ENCODE peak calls at places on chromosomes 13 and 19, in four cellular contexts. One of them, this sample, is unnamed.

GRCh38 chr19:480016-480855 is 16.1 kb upstream of the MADCAM1 start:
- DNase-seq in OCI-LY7: no peak
- DNase-seq in right atrium auricular region: peak; percentile 87
- DNase-seq in cardiac fibroblast: peak; percentile 72
- DNase-seq in this sample: no peak

GRCh38 chr19:36604656-36605100 is 435 bp upstream of the ZNF382 start:
- DNase-seq in OCI-LY7: no peak
- DNase-seq in right atrium auricular region: peak; percentile 74
- DNase-seq in cardiac fibroblast: peak; percentile 47
- DNase-seq in this sample: no peak

GRCh38 chr13:39971526-39971925 is 316.1 kb downstream of the COG6 start:
- DNase-seq in cardiac fibroblast: no peak
- DNase-seq in OCI-LY7: no peak
- DNase-seq in right atrium auricular region: no peak
- DNase-seq in this sample: no peak

GRCh38 chr13:30334663-30335386 is 27.5 kb upstream of the KATNAL1 start:
- DNase-seq in cardiac fibroblast: peak; percentile 62
- DNase-seq in OCI-LY7: peak; percentile 60
- DNase-seq in right atrium auricular region: no peak
- DNase-seq in this sample: no peak

GRCh38 chr19:8320564-8321066 is 560 bp downstream of the NDUFA7 start:
- DNase-seq in right atrium auricular region: no peak
- DNase-seq in OCI-LY7: peak; percentile 31
- DNase-seq in cardiac fibroblast: peak; percentile 26
- DNase-seq in this sample: no peak

GRCh38 chr19:57078802-57079201 is 41.0 kb upstream of the USP29 start:
- DNase-seq in OCI-LY7: no peak
- DNase-seq in right atrium auricular region: no peak
- DNase-seq in cardiac fibroblast: no peak
- DNase-seq in this sample: no peak

GRCh38 chr19:37817180-37817911 is 38.0 kb upstream of the ZNF573 start:
- DNase-seq in right atrium auricular region: peak; percentile 66
- DNase-seq in OCI-LY7: no peak
- DNase-seq in cardiac fibroblast: peak; percentile 36
- DNase-seq in this sample: no peak

GRCh38 chr13:113967729-113968462 is 6.0 kb downstream of the C13orf46 start:
- DNase-seq in right atrium auricular region: no peak
- DNase-seq in OCI-LY7: no peak
- DNase-seq in cardiac fibroblast: no peak
- DNase-seq in this sample: no peak

GRCh38 chr19:56613639-56614038 is 18.5 kb downstream of the ZNF71 start:
- DNase-seq in right atrium auricular region: no peak
- DNase-seq in cardiac fibroblast: no peak
- DNase-seq in OCI-LY7: no peak
- DNase-seq in this sample: no peak

GRCh38 chr19:21328402-21328801 is 808 bp downstream of the ZNF708 start:
- DNase-seq in right atrium auricular region: no peak
- DNase-seq in OCI-LY7: peak; percentile 44
- DNase-seq in cardiac fibroblast: no peak
- DNase-seq in this sample: no peak

GRCh38 chr13:25018729-25019115 is 77.2 kb upstream of the PABPC3 start:
- DNase-seq in cardiac fibroblast: no peak
- DNase-seq in right atrium auricular region: no peak
- DNase-seq in OCI-LY7: no peak
- DNase-seq in this sample: no peak

GRCh38 chr19:3366761-3367571 is 583 bp downstream of the NFIC start:
- DNase-seq in right atrium auricular region: no peak
- DNase-seq in OCI-LY7: no peak
- DNase-seq in cardiac fibroblast: no peak
- DNase-seq in this sample: no peak

GRCh38 chr19:52248256-52248655 is 21.1 kb upstream of the ZNF766 start:
- DNase-seq in cardiac fibroblast: peak; percentile 69
- DNase-seq in right atrium auricular region: no peak
- DNase-seq in OCI-LY7: peak; percentile 28
- DNase-seq in this sample: no peak

GRCh38 chr19:35170359-35171061 is 16.0 kb downstream of the FXYD5 start:
- DNase-seq in cardiac fibroblast: no peak
- DNase-seq in right atrium auricular region: no peak
- DNase-seq in OCI-LY7: no peak
- DNase-seq in this sample: no peak

GRCh38 chr13:76016799-76017198 is 380.7 kb downstream of the LMO7 start:
- DNase-seq in cardiac fibroblast: peak; percentile 57
- DNase-seq in OCI-LY7: peak; percentile 11
- DNase-seq in right atrium auricular region: no peak
- DNase-seq in this sample: no peak

GRCh38 chr19:56949651-56950050 is 109.1 kb upstream of the PEG3 start:
- DNase-seq in OCI-LY7: no peak
- DNase-seq in right atrium auricular region: no peak
- DNase-seq in cardiac fibroblast: no peak
- DNase-seq in this sample: no peak

GRCh38 chr19:13839938-13840750 is 36.8 kb upstream of the NANOS3 start:
- DNase-seq in right atrium auricular region: no peak
- DNase-seq in cardiac fibroblast: peak; percentile 73
- DNase-seq in OCI-LY7: no peak
- DNase-seq in this sample: no peak

GRCh38 chr19:41877490-41877876 is 404 bp downstream of the CD79A start:
- DNase-seq in OCI-LY7: peak; percentile 93
- DNase-seq in right atrium auricular region: no peak
- DNase-seq in cardiac fibroblast: no peak
- DNase-seq in this sample: no peak

GRCh38 chr13:49610176-49610575 is 18.1 kb upstream of the ARL11 start:
- DNase-seq in cardiac fibroblast: no peak
- DNase-seq in OCI-LY7: peak; percentile 52
- DNase-seq in right atrium auricular region: no peak
- DNase-seq in this sample: no peak

GRCh38 chr13:46586766-46587509 is 34.0 kb downstream of the LRCH1 start:
- DNase-seq in right atrium auricular region: no peak
- DNase-seq in OCI-LY7: no peak
- DNase-seq in cardiac fibroblast: no peak
- DNase-seq in this sample: no peak

GRCh38 chr19:46955114-46955812 is 64.4 kb upstream of the NPAS1 start:
- DNase-seq in right atrium auricular region: no peak
- DNase-seq in OCI-LY7: peak; percentile 31
- DNase-seq in cardiac fibroblast: peak; percentile 59
- DNase-seq in this sample: no peak

GRCh38 chr13:91212229-91212628 is 135.3 kb upstream of the MIR17HG start:
- DNase-seq in cardiac fibroblast: no peak
- DNase-seq in right atrium auricular region: no peak
- DNase-seq in OCI-LY7: no peak
- DNase-seq in this sample: no peak

GRCh38 chr13:49185264-49185663 is 34.9 kb upstream of the MLNR start:
- DNase-seq in cardiac fibroblast: peak; percentile 13
- DNase-seq in OCI-LY7: no peak
- DNase-seq in right atrium auricular region: no peak
- DNase-seq in this sample: no peak

GRCh38 chr19:1875646-1876493 is 9.4 kb downstream of the ABHD17A start:
- DNase-seq in cardiac fibroblast: peak; percentile 89
- DNase-seq in right atrium auricular region: peak; percentile 93
- DNase-seq in OCI-LY7: peak; percentile 94
- DNase-seq in this sample: no peak

GRCh38 chr13:99798756-99799155 is 172.8 kb downstream of the ZIC5 start:
- DNase-seq in cardiac fibroblast: no peak
- DNase-seq in right atrium auricular region: no peak
- DNase-seq in OCI-LY7: no peak
- DNase-seq in this sample: no peak
- H3K4me3 ChIP-seq in cardiac fibroblast: no peak overlapping the region
- H3K4me3 ChIP-seq in right atrium auricular region: no peak overlapping the region
- H3K4me3 ChIP-seq in OCI-LY7: no peak overlapping the region
- H3K4me3 ChIP-seq in this sample: no peak overlapping the region

GRCh38 chr13:112885782-112886268 is 83.2 kb upstream of the MCF2L start:
- DNase-seq in OCI-LY7: no peak
- DNase-seq in right atrium auricular region: peak; percentile 74
- DNase-seq in cardiac fibroblast: peak; percentile 84
- DNase-seq in this sample: no peak
- H3K4me3 ChIP-seq in OCI-LY7: no peak overlapping the region
- H3K4me3 ChIP-seq in right atrium auricular region: no peak overlapping the region
- H3K4me3 ChIP-seq in cardiac fibroblast: peak overlapping the region; percentile 13
- H3K4me3 ChIP-seq in this sample: no peak overlapping the region

DNA sequence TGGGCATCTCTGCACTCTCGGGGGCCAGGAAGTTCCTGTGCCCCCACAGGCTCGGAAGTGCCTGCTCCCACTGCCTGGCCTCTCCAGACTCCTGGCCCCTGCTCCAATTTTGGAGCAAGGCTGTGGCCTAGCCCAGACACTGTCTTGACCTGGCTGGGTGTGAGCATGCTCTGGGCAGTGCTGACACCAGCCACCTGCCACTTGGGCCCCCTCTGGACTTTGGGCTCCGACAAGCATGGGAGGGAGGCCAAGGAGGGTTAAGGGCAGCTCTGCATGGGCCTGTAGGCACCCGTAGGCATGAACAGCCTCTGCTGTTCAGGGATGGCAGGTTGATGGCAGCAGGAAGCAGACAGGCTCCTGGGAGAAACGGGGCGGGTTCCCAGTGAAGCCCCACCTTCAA is 26.0 kb upstream of the RBM26 start:
- DNase-seq in OCI-LY7: no peak
- DNase-seq in cardiac fibroblast: no peak
- DNase-seq in right atrium auricular region: no peak
- DNase-seq in this sample: no peak
- H3K4me3 ChIP-seq in OCI-LY7: no peak overlapping the region
- H3K4me3 ChIP-seq in cardiac fibroblast: no peak overlapping the region
- H3K4me3 ChIP-seq in right atrium auricular region: no peak overlapping the region
- H3K4me3 ChIP-seq in this sample: no peak overlapping the region

GRCh38 chr13:67015976-67016600 is 214.0 kb downstream of the PCDH9 start:
- DNase-seq in right atrium auricular region: no peak
- DNase-seq in OCI-LY7: no peak
- DNase-seq in cardiac fibroblast: no peak
- DNase-seq in this sample: no peak
- H3K4me3 ChIP-seq in right atrium auricular region: no peak overlapping the region
- H3K4me3 ChIP-seq in OCI-LY7: no peak overlapping the region
- H3K4me3 ChIP-seq in cardiac fibroblast: no peak overlapping the region
- H3K4me3 ChIP-seq in this sample: no peak overlapping the region

GRCh38 chr19:44304659-44305193 is at the start of gene ZNF235:
- DNase-seq in OCI-LY7: peak; percentile 92
- DNase-seq in cardiac fibroblast: peak; percentile 99
- DNase-seq in right atrium auricular region: peak; percentile 96
- DNase-seq in this sample: peak; percentile 82

GRCh38 chr19:44306283-44306682 is 1.5 kb upstream of the ZNF235 start:
- DNase-seq in OCI-LY7: no peak
- DNase-seq in right atrium auricular region: no peak
- DNase-seq in cardiac fibroblast: no peak
- DNase-seq in this sample: no peak

GRCh38 chr19:44303976-44304568 is 753 bp downstream of the ZNF235 start:
- DNase-seq in right atrium auricular region: peak; percentile 58
- DNase-seq in OCI-LY7: peak; percentile 1
- DNase-seq in cardiac fibroblast: no peak
- DNase-seq in this sample: no peak

GRCh38 chr19:44305457-44305856 is 632 bp upstream of the ZNF235 start:
- DNase-seq in cardiac fibroblast: no peak
- DNase-seq in right atrium auricular region: no peak
- DNase-seq in OCI-LY7: no peak
- DNase-seq in this sample: no peak

GRCh38 chr19:44303305-44303704 is 1.5 kb downstream of the ZNF235 start:
- DNase-seq in OCI-LY7: no peak
- DNase-seq in cardiac fibroblast: no peak
- DNase-seq in right atrium auricular region: no peak
- DNase-seq in this sample: no peak
- H3K4me3 ChIP-seq in OCI-LY7: no peak overlapping the region
- H3K4me3 ChIP-seq in cardiac fibroblast: no peak overlapping the region
- H3K4me3 ChIP-seq in right atrium auricular region: no peak overlapping the region
- H3K4me3 ChIP-seq in this sample: peak overlapping the region; percentile 24

GRCh38 chr13:107865643-107866006 is 349.7 kb downstream of the LIG4 start:
- DNase-seq in cardiac fibroblast: no peak
- DNase-seq in OCI-LY7: no peak
- DNase-seq in right atrium auricular region: no peak
- DNase-seq in this sample: no peak

GRCh38 chr13:107866666-107867623 is 348.4 kb downstream of the LIG4 start:
- DNase-seq in right atrium auricular region: no peak
- DNase-seq in OCI-LY7: no peak
- DNase-seq in cardiac fibroblast: peak; percentile 8
- DNase-seq in this sample: no peak

GRCh38 chr13:107867701-107868661 is 347.4 kb downstream of the LIG4 start:
- DNase-seq in right atrium auricular region: no peak
- DNase-seq in OCI-LY7: no peak
- DNase-seq in cardiac fibroblast: peak; percentile 29
- DNase-seq in this sample: no peak

GRCh38 chr13:107864543-107865460 is 350.5 kb downstream of the LIG4 start:
- DNase-seq in cardiac fibroblast: peak; percentile 66
- DNase-seq in OCI-LY7: peak; percentile 1
- DNase-seq in right atrium auricular region: no peak
- DNase-seq in this sample: no peak

DNA sequence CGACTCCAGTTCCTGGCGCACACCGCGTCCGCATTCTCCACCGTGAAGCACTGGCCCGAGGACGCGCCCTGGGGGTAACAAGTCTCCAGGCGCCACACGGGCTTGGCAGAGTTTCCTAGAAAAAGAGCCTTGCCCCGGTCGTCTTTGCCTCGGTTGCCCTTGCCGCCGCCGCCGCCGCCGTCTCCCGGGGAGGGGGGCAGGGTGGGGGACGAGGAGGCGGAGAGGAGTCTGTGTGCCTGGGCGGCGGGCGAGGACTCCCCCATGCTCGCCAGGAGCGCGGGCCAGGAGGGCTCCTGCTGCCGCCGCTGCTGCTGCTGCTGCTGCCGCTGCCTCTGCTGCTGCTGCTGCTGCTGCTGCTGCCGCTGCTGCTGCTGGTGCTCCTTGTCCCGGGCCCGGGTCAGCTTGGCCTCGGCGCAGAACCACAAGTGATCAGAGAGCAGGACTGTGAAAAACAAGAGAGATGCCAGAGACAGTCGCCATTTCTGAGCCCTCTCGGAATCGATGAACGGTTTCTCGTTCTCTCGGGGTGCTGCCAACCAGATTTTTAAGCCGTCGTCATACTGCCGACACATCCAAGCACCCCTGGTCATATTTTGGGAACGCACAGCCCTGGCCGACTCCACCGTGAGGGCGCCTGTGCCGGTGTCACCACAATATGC is 349.2 kb downstream of the LIG4 start:
- DNase-seq in OCI-LY7: no peak
- DNase-seq in cardiac fibroblast: peak; percentile 11
- DNase-seq in right atrium auricular region: no peak
- DNase-seq in this sample: no peak
- H3K4me3 ChIP-seq in OCI-LY7: no peak overlapping the region
- H3K4me3 ChIP-seq in cardiac fibroblast: peak overlapping the region; percentile 57
- H3K4me3 ChIP-seq in right atrium auricular region: peak overlapping the region; percentile 11
- H3K4me3 ChIP-seq in this sample: peak overlapping the region; percentile 20

This sample was measured in AG04449.